ENCODE peak calls at places on chromosomes 1 and 21, in six cellular contexts. O is right cardiac atrium; Z is stimulated activated CD4-positive, alpha-beta T cell treated with anti-CD3 and anti-CD28 coated beads, Interleukin-4, amount 100 ng/mL, for 48 hours; B is occipital lobe; E is GM23248; R is EH. Y is an unnamed sample.

GRCh38 chr1:91045284-91045683 is 23.4 kb upstream of the ZNF644 start:
- DNase-seq in O (no peak), Z (no peak), B (no peak), E (no peak), R (no peak), Y (no peak)

GRCh38 chr1:95108792-95109191 is 8.4 kb upstream of the TLCD4 start:
- DNase-seq in O (no peak), Z (no peak), B (no peak), E (no peak), R (no peak), Y (no peak)

GRCh38 chr1:30539856-30540243 is 183.5 kb downstream of the MATN1 start:
- DNase-seq in O (no peak), Z (no peak), B (no peak), E (no peak), R (no peak), Y (no peak)

GRCh38 chr1:10901091-10901893 is 104.8 kb upstream of the CASZ1 start:
- DNase-seq in O (no peak), Z (no peak), B (no peak), E (peak), R (no peak), Y (peak)

GRCh38 chr21:28723666-28724065 is 269.0 kb downstream of the LTN1 start:
- DNase-seq in O (no peak), Z (no peak), B (no peak), E (no peak), R (no peak), Y (no peak)

GRCh38 chr1:212814989-212815388 is 23.3 kb downstream of the TATDN3 start:
- DNase-seq in O (no peak), Z (no peak), B (no peak), E (peak), R (peak), Y (no peak)

GRCh38 chr1:207944571-207944970 is 33.6 kb upstream of the CD34 start:
- DNase-seq in O (no peak), Z (no peak), B (no peak), E (peak), R (peak), Y (no peak)

GRCh38 chr1:235999259-235999925 is 65.5 kb downstream of the NID1 start:
- DNase-seq in O (no peak), Z (peak), B (no peak), E (peak), R (peak), Y (peak)

GRCh38 chr1:219085082-219085481 is 88.6 kb upstream of the LYPLAL1 start:
- DNase-seq in O (no peak), Z (no peak), B (no peak), E (peak), R (peak), Y (peak)

GRCh38 chr1:214120951-214121350 is 133.2 kb downstream of the PROX1 start:
- DNase-seq in O (no peak), Z (no peak), B (no peak), E (no peak), R (no peak), Y (no peak)

GRCh38 chr1:72283204-72284083 is 1.1 kb upstream of the NEGR1 start:
- DNase-seq in O (peak), Z (no peak), B (peak), E (peak), R (peak), Y (peak)

GRCh38 chr1:53593758-53594380 is 134.7 kb downstream of the DMRTB1 start:
- DNase-seq in O (peak), Z (no peak), B (no peak), E (no peak), R (no peak), Y (no peak)

GRCh38 chr1:64898107-64898861 is 68.1 kb downstream of the JAK1 start:
- DNase-seq in O (peak), Z (peak), B (peak), E (peak), R (peak), Y (peak)

GRCh38 chr1:230917284-230918135 is 49.2 kb upstream of the C1orf198 start:
- DNase-seq in O (peak), Z (peak), B (peak), E (peak), R (peak), Y (peak)

GRCh38 chr1:113391643-113392271 is 1.4 kb downstream of the MAGI3 start:
- DNase-seq in O (no peak), Z (no peak), B (no peak), E (peak), R (no peak), Y (no peak)

GRCh38 chr1:29964718-29965533 is 728.6 kb downstream of the PTPRU start:
- DNase-seq in O (no peak), Z (no peak), B (no peak), E (no peak), R (no peak), Y (peak)

GRCh38 chr1:64921761-64922160 is 44.6 kb downstream of the JAK1 start:
- DNase-seq in O (no peak), Z (no peak), B (no peak), E (peak), R (no peak), Y (no peak)

GRCh38 chr1:190019717-190020116 is 457.9 kb downstream of the BRINP3 start:
- DNase-seq in O (no peak), Z (no peak), B (no peak), E (no peak), R (no peak), Y (peak)

GRCh38 chr1:112359961-112360767 is 35.9 kb upstream of the CTTNBP2NL start:
- DNase-seq in O (peak), Z (no peak), B (no peak), E (peak), R (peak), Y (peak)

GRCh38 chr1:175294179-175294756 is 101.7 kb upstream of the KIAA0040 start:
- DNase-seq in O (no peak), Z (no peak), B (no peak), E (no peak), R (no peak), Y (no peak)

GRCh38 chr1:84890581-84890980 is 2.4 kb downstream of the LPAR3 start:
- DNase-seq in O (no peak), Z (no peak), B (no peak), E (no peak), R (no peak), Y (no peak)

GRCh38 chr1:47651311-47652089 is 213.7 kb downstream of the FOXD2 start:
- DNase-seq in O (no peak), Z (no peak), B (no peak), E (no peak), R (no peak), Y (no peak)

GRCh38 chr1:70083519-70083918 is 121.9 kb downstream of the LRRC40 start:
- DNase-seq in O (no peak), Z (no peak), B (no peak), E (no peak), R (no peak), Y (no peak)

GRCh38 chr1:45552309-45552708 is 1.7 kb downstream of the AKR1A1 start:
- DNase-seq in O (no peak), Z (no peak), B (no peak), E (no peak), R (no peak), Y (no peak)

GRCh38 chr1:245600658-245601057 is 445.9 kb downstream of the KIF26B start:
- DNase-seq in O (no peak), Z (no peak), B (no peak), E (no peak), R (no peak), Y (no peak)

GRCh38 chr1:208425096-208425495 is 180.9 kb upstream of the PLXNA2 start:
- DNase-seq in O (no peak), Z (no peak), B (no peak), E (no peak), R (no peak), Y (no peak)

GRCh38 chr1:31714442-31715096 is 10.8 kb upstream of the COL16A1 start:
- DNase-seq in O (peak), Z (peak), B (no peak), E (peak), R (peak), Y (peak)

GRCh38 chr1:192951961-192952460 is 107.1 kb downstream of the UCHL5 start:
- DNase-seq in O (no peak), Z (no peak), B (peak), E (peak), R (peak), Y (peak)

Y was measured in RPMI7951.